ENCODE peak calls at places on chromosomes 12 and 14, in nine cellular contexts. Y is choroid plexus epithelial cell, G is AG09309, H is BE2C, W is heart left ventricle, L is pancreas, A is tibial artery, Z is cardiac muscle cell, E is GM23248. V is an unnamed sample.

GRCh38 chr14:70036665-70037064 is 152.1 kb downstream of the SLC8A3 start:
- DNase-seq in G (no peak), H (no peak), L (no peak), E (no peak), W (no peak), Z (no peak), A (no peak), Y (peak; percentile 63), V (no peak)

GRCh38 chr12:45732250-45732649 is 2.7 kb downstream of the ARID2 start:
- DNase-seq in Z (no peak), E (peak; percentile 16), L (no peak), A (no peak), G (no peak), H (no peak), Y (peak; percentile 32), W (no peak), V (peak; percentile 58)

GRCh38 chr14:98931911-98932310 is 340.1 kb downstream of the BCL11B start:
- DNase-seq in W (no peak), Y (no peak), L (no peak), Z (no peak), E (no peak), H (no peak), A (no peak), G (no peak), V (no peak)

GRCh38 chr12:3035815-3036702 is 41.1 kb upstream of the TSPAN9 start:
- DNase-seq in G (no peak), A (no peak), H (no peak), E (peak; percentile 45), Y (peak; percentile 66), Z (peak; percentile 32), W (peak; percentile 13), L (no peak), V (no peak)

GRCh38 chr14:69013943-69014782 is 35.1 kb upstream of the ACTN1 start:
- DNase-seq in E (peak; percentile 60), L (peak; percentile 50), A (no peak), H (peak; percentile 77), Z (peak; percentile 72), W (peak; percentile 60), Y (peak; percentile 66), G (no peak), V (no peak)

GRCh38 chr12:79451988-79452387 is 238.8 kb downstream of the PAWR start:
- DNase-seq in L (peak; percentile 22), A (peak; percentile 86), H (peak; percentile 75), G (peak; percentile 62), Z (peak; percentile 82), Y (peak; percentile 96), W (peak; percentile 45), E (peak; percentile 96), V (no peak)

GRCh38 chr12:38921025-38921677 is 15.8 kb upstream of the CPNE8 start:
- DNase-seq in E (peak; percentile 70), G (peak; percentile 20), H (peak; percentile 80), A (no peak), Z (peak; percentile 71), Y (peak; percentile 56), L (peak; percentile 20), W (peak; percentile 49), V (peak; percentile 75)

GRCh38 chr12:47378907-47379306 is 299.1 kb upstream of the AMIGO2 start:
- DNase-seq in Z (peak; percentile 17), G (no peak), H (no peak), A (no peak), E (peak; percentile 26), W (no peak), Y (no peak), L (no peak), V (no peak)

GRCh38 chr12:9741726-9742125 is 8.8 kb upstream of the CLECL1 start:
- DNase-seq in Y (no peak), L (no peak), A (no peak), E (no peak), G (no peak), Z (no peak), W (no peak), H (no peak), V (peak; percentile 88)

GRCh38 chr12:121366063-121366459 is 13.8 kb upstream of the ANAPC5 start:
- DNase-seq in G (no peak), L (no peak), A (no peak), W (no peak), H (peak; percentile 25), E (peak; percentile 9), Z (no peak), Y (no peak), V (no peak)

GRCh38 chr14:57707219-57707618 is 158.7 kb downstream of the SLC35F4 start:
- DNase-seq in E (no peak), L (no peak), H (no peak), Z (no peak), W (no peak), Y (no peak), A (no peak), G (no peak), V (peak; percentile 14)

GRCh38 chr14:59004012-59004411 is 184.5 kb upstream of the DAAM1 start:
- DNase-seq in H (no peak), A (no peak), L (no peak), Y (peak; percentile 54), G (no peak), W (no peak), E (peak; percentile 33), Z (peak; percentile 35), V (no peak)

GRCh38 chr14:64217318-64217717 is 76.9 kb downstream of the ESR2 start:
- DNase-seq in A (no peak), E (no peak), W (no peak), L (no peak), G (no peak), H (no peak), Y (no peak), Z (peak; percentile 18), V (peak; percentile 64)

GRCh38 chr12:52243264-52243773 is 10.3 kb downstream of the KRT7 start:
- DNase-seq in E (peak; percentile 27), W (no peak), A (peak; percentile 51), L (no peak), H (peak; percentile 53), Y (no peak), G (no peak), Z (no peak), V (no peak)

GRCh38 chr12:22527999-22528398 is 16.3 kb downstream of the C2CD5 start:
- DNase-seq in E (peak; percentile 78), Y (peak; percentile 82), H (no peak), L (no peak), A (no peak), G (peak; percentile 20), W (no peak), Z (peak; percentile 72), V (no peak)

GRCh38 chr14:103562385-103563088 is at the start of the genes BAG5 and COA8:
- DNase-seq in E (peak; percentile 91), W (peak; percentile 90), L (peak; percentile 80), Z (peak; percentile 86), Y (peak; percentile 76), H (peak; percentile 91), G (no peak), A (peak; percentile 91), V (peak; percentile 93)

GRCh38 chr12:119601877-119602536 is 8.4 kb downstream of the TMEM233 start:
- DNase-seq in W (no peak), G (no peak), E (no peak), A (no peak), L (no peak), Z (no peak), Y (no peak), H (no peak), V (no peak)

GRCh38 chr12:92623386-92623785 is 79.4 kb upstream of the PLEKHG7 start:
- DNase-seq in Y (peak; percentile 23), Z (no peak), G (no peak), W (no peak), L (no peak), H (no peak), A (no peak), E (no peak), V (no peak)

GRCh38 chr14:105086833-105087307 is 21.6 kb upstream of the GPR132 start:
- DNase-seq in A (peak; percentile 84), H (peak; percentile 89), Z (peak; percentile 84), L (peak; percentile 60), E (peak; percentile 91), G (no peak), Y (peak; percentile 67), W (peak; percentile 87), V (peak; percentile 92)
- H3K4me3 ChIP-seq in A (peak overlapping the region; percentile 43), H (peak overlapping the region; percentile 39), Z (peak overlapping the region; percentile 2), L (peak overlapping the region; percentile 28), E (peak overlapping the region; percentile 89), G (peak overlapping the region; percentile 85), Y (peak overlapping the region; percentile 59), W (peak overlapping the region; percentile 3), V (peak overlapping the region; percentile 66)

GRCh38 chr12:100489326-100489725 is 15.7 kb downstream of the NR1H4 start:
- DNase-seq in Z (no peak), H (no peak), Y (peak; percentile 23), G (no peak), E (no peak), L (no peak), W (no peak), A (no peak), V (no peak)

GRCh38 chr12:100497105-100497795 is 23.6 kb downstream of the NR1H4 start:
- DNase-seq in E (no peak), A (no peak), G (no peak), W (no peak), Z (no peak), L (no peak), H (no peak), Y (no peak), V (no peak)

GRCh38 chr12:100494026-100494425 is 20.4 kb downstream of the NR1H4 start:
- DNase-seq in Y (no peak), H (no peak), W (no peak), G (no peak), L (no peak), A (no peak), E (no peak), Z (no peak), V (no peak)

GRCh38 chr12:100491104-100491503 is 17.4 kb downstream of the NR1H4 start:
- DNase-seq in G (no peak), W (no peak), E (no peak), Z (no peak), A (no peak), Y (no peak), H (no peak), L (no peak), V (no peak)

GRCh38 chr12:100493371-100494012 is 19.8 kb downstream of the NR1H4 start:
- DNase-seq in E (no peak), Y (peak; percentile 58), G (no peak), H (no peak), A (no peak), L (no peak), Z (no peak), W (no peak), V (no peak)
- H3K4me3 ChIP-seq in E (no peak overlapping the region), Y (no peak overlapping the region), G (no peak overlapping the region), H (no peak overlapping the region), A (no peak overlapping the region), L (no peak overlapping the region), Z (no peak overlapping the region), W (no peak overlapping the region), V (no peak overlapping the region)

DNA sequence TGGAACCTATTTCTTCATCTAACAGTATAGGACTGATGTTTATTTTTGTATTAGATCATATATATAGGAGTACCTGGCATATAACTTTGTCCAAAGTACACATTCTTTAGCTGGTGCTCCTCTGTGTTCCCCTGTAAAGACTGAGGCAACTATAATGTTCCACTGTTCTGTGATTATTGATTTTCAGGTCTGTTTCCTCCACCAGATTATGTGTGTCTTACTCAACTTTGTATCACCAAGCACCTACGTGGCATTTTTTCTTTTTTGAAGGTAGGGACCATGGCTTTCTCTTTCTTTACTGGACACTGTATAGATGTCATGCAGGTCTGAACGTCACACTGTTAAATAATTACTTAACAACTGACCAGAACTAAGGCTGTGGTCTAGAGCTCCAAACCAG is 29.3 kb downstream of the BICD1 start:
- DNase-seq in Z (no peak), G (no peak), Y (no peak), L (no peak), A (no peak), W (no peak), E (no peak), H (no peak), V (no peak)
- H3K4me3 ChIP-seq in Z (no peak overlapping the region), G (no peak overlapping the region), Y (no peak overlapping the region), L (no peak overlapping the region), A (no peak overlapping the region), W (no peak overlapping the region), E (no peak overlapping the region), H (no peak overlapping the region), V (no peak overlapping the region)

GRCh38 chr14:42214981-42215491 is 608.4 kb downstream of the LRFN5 start:
- DNase-seq in Z (peak; percentile 50), H (no peak), L (no peak), E (peak; percentile 92), W (no peak), G (peak; percentile 44), Y (peak; percentile 57), A (no peak), V (no peak)
- H3K4me3 ChIP-seq in Z (no peak overlapping the region), H (no peak overlapping the region), L (no peak overlapping the region), E (peak overlapping the region; percentile 22), W (no peak overlapping the region), G (no peak overlapping the region), Y (no peak overlapping the region), A (no peak overlapping the region), V (no peak overlapping the region)

V was measured in GM12865.